ENCODE peak calls at places on chromosomes 16 and 17, in seven cellular contexts. Q, K, Y, N, D, F and T are unnamed samples.

GRCh38 chr17:55513885-55514590 is 2.8 kb upstream of the SMIM36 start:
- DNase-seq in Q (peak), K (peak), Y (peak), N (peak), D (peak), F (peak), T (peak)

GRCh38 chr17:61325382-61326073 is 74.1 kb upstream of the TBX2 start:
- DNase-seq in Q (no peak), K (peak), Y (no peak), N (no peak), D (no peak), F (no peak), T (peak)

GRCh38 chr16:15616475-15616874 is 26.5 kb downstream of the MARF1 start:
- DNase-seq in Q (no peak), K (no peak), Y (no peak), N (no peak), D (no peak), F (no peak), T (no peak)

GRCh38 chr17:75517277-75517865 is 1.0 kb downstream of the TSEN54 start:
- DNase-seq in Q (no peak), K (no peak), Y (no peak), N (no peak), D (peak), F (no peak), T (no peak)

GRCh38 chr16:11783319-11784047 is 13.6 kb downstream of the ZC3H7A start:
- DNase-seq in Q (peak), K (no peak), Y (no peak), N (no peak), D (no peak), F (peak), T (no peak)

GRCh38 chr16:6913535-6913934 is 419.1 kb upstream of the RBFOX1 start:
- DNase-seq in Q (no peak), K (no peak), Y (no peak), N (no peak), D (no peak), F (no peak), T (no peak)

GRCh38 chr17:50944054-50944901 is 78.1 kb upstream of the TOB1 start:
- DNase-seq in Q (peak), K (no peak), Y (peak), N (peak), D (peak), F (peak), T (no peak)

GRCh38 chr16:88334517-88335149 is 48.1 kb upstream of the ZNF469 start:
- DNase-seq in Q (no peak), K (no peak), Y (no peak), N (no peak), D (no peak), F (no peak), T (no peak)

GRCh38 chr16:84883301-84883700 is 63.5 kb downstream of the CRISPLD2 start:
- DNase-seq in Q (peak), K (no peak), Y (peak), N (no peak), D (no peak), F (no peak), T (no peak)